ENCODE peak calls at places on chromosomes 3 and 15, in nine cellular contexts. Z is SK-N-DZ; O is omental fat pad; L is coronary artery; N is DMS153; R is trophoblast cell; X is activated gamma-delta T cell treated with Interleukin-2 at 50 U/mL for 16 hours; E is iris pigment epithelial cell; P is CD4-positive, CD25-positive, alpha-beta regulatory T cell. M is an unnamed sample.
A peak's percentile ranks its signal among the peaks of the same experiment; 100 is the strongest.

GRCh38 chr3:183252973-183253363 is at the start of gene B3GNT5:
- DNase-seq in Z (no peak), O (no peak), L (no peak), N (peak; percentile 82), R (peak; percentile 92), X (no peak), E (no peak), P (no peak), M (peak; percentile 87)

GRCh38 chr3:77825045-77825827 is 785.3 kb downstream of the ROBO2 start:
- DNase-seq in Z (no peak), O (no peak), L (no peak), N (no peak), R (peak; percentile 50), X (no peak), E (peak; percentile 95), P (no peak), M (peak; percentile 99)

GRCh38 chr3:50388021-50388719 is 28.8 kb upstream of the TMEM115 start:
- DNase-seq in Z (peak; percentile 62), O (no peak), L (no peak), N (no peak), R (no peak), X (no peak), E (peak; percentile 20), P (no peak), M (no peak)

GRCh38 chr3:156664285-156665178 is 9.9 kb upstream of the TIPARP start:
- DNase-seq in Z (no peak), O (no peak), L (no peak), N (no peak), R (peak; percentile 46), X (no peak), E (no peak), P (no peak), M (no peak)

GRCh38 chr3:193869221-193870201 is 266.4 kb upstream of the HES1 start:
- DNase-seq in Z (no peak), O (no peak), L (no peak), N (no peak), R (peak; percentile 76), X (no peak), E (peak; percentile 92), P (no peak), M (peak; percentile 97)

GRCh38 chr15:47587938-47588817 is 129.1 kb upstream of the SEMA6D start:
- DNase-seq in Z (no peak), O (no peak), L (no peak), N (no peak), R (no peak), X (no peak), E (no peak), P (no peak), M (no peak)

GRCh38 chr3:136954246-136954645 is 3.5 kb upstream of the IL20RB start:
- DNase-seq in Z (no peak), O (no peak), L (no peak), N (no peak), R (peak; percentile 22), X (no peak), E (peak; percentile 61), P (no peak), M (no peak)

GRCh38 chr15:69666921-69667811 is 214.5 kb downstream of the RPLP1 start:
- DNase-seq in Z (no peak), O (no peak), L (peak; percentile 73), N (no peak), R (peak; percentile 24), X (no peak), E (no peak), P (no peak), M (no peak)

GRCh38 chr3:119524931-119525662 is 26.8 kb downstream of the TIMMDC1 start:
- DNase-seq in Z (no peak), O (no peak), L (no peak), N (no peak), R (peak; percentile 46), X (no peak), E (peak; percentile 30), P (no peak), M (no peak)